ENCODE peak calls at places on chromosomes 16 and 17, in ten cellular contexts. F is testis, K is transverse colon, Y is A549, D is endothelial cell of umbilical vein, X is esophagus squamous epithelium, P is ovary, Z is breast epithelium, A is tibial nerve, B is HCT116. H is an unnamed sample.

GRCh38 chr17:78395186-78395585 is 16.7 kb downstream of the PGS1 start:
- DNase-seq in A (no peak), Z (no peak), P (no peak), B (no peak), F (no peak), D (no peak), K (no peak), X (no peak), Y (no peak), H (no peak)

GRCh38 chr17:78995761-78996451 is 13.7 kb downstream of the CANT1 start:
- DNase-seq in Y (no peak), X (no peak), B (no peak), Z (peak; percentile 75), K (peak; percentile 90), A (no peak), D (no peak), P (no peak), F (peak; percentile 75), H (no peak)

GRCh38 chr17:32757963-32758362 is 119.0 kb downstream of the MYO1D start:
- DNase-seq in K (no peak), P (no peak), Z (no peak), F (no peak), D (peak; percentile 59), X (no peak), B (no peak), Y (no peak), A (no peak), H (no peak)

GRCh38 chr16:35754391-35755369 is 2295.3 kb downstream of the TP53TG3F start:
- DNase-seq in Z (no peak), D (no peak), Y (no peak), K (no peak), X (no peak), B (no peak), F (no peak), A (no peak), P (no peak), H (peak; percentile 54)

GRCh38 chr16:912684-913613 is 57.8 kb downstream of the LMF1 start:
- DNase-seq in D (no peak), P (no peak), F (peak; percentile 31), Z (no peak), B (no peak), X (no peak), K (no peak), A (peak; percentile 28), Y (no peak), H (no peak)

GRCh38 chr16:15856901-15857778 is at the start of gene MYH11:
- DNase-seq in F (peak; percentile 33), A (no peak), Y (no peak), K (peak; percentile 31), X (no peak), P (peak; percentile 67), Z (peak; percentile 42), B (no peak), D (no peak), H (no peak)

GRCh38 chr16:86383488-86384262 is 126.7 kb upstream of the FOXF1 start:
- DNase-seq in X (no peak), Z (no peak), P (no peak), Y (peak; percentile 25), A (no peak), D (no peak), F (no peak), B (no peak), K (no peak), H (no peak)

GRCh38 chr17:68101992-68102758 is 66.6 kb downstream of the KPNA2 start:
- DNase-seq in B (no peak), Z (peak; percentile 26), A (no peak), K (peak; percentile 47), D (peak; percentile 28), Y (no peak), P (peak; percentile 40), X (no peak), F (peak; percentile 56), H (no peak)

GRCh38 chr17:21008992-21009671 is 33.7 kb downstream of the USP22 start:
- DNase-seq in B (no peak), P (no peak), X (no peak), K (no peak), Y (no peak), F (no peak), A (no peak), Z (no peak), D (no peak), H (peak; percentile 12)

GRCh38 chr16:19744670-19745069 is 26.6 kb downstream of the IQCK start:
- DNase-seq in A (no peak), D (no peak), X (no peak), K (no peak), Y (no peak), P (no peak), Z (no peak), F (no peak), B (no peak), H (no peak)

GRCh38 chr17:1267471-1267947 is 2.7 kb upstream of the BHLHA9 start:
- DNase-seq in Y (no peak), P (peak; percentile 40), A (no peak), X (no peak), D (no peak), Z (peak; percentile 38), B (no peak), K (no peak), F (no peak), H (no peak)

GRCh38 chr17:50519141-50519834 is 11.0 kb downstream of the MYCBPAP start:
- DNase-seq in F (no peak), X (no peak), P (no peak), Z (no peak), A (no peak), B (no peak), Y (no peak), D (no peak), K (no peak), H (no peak)

DNA sequence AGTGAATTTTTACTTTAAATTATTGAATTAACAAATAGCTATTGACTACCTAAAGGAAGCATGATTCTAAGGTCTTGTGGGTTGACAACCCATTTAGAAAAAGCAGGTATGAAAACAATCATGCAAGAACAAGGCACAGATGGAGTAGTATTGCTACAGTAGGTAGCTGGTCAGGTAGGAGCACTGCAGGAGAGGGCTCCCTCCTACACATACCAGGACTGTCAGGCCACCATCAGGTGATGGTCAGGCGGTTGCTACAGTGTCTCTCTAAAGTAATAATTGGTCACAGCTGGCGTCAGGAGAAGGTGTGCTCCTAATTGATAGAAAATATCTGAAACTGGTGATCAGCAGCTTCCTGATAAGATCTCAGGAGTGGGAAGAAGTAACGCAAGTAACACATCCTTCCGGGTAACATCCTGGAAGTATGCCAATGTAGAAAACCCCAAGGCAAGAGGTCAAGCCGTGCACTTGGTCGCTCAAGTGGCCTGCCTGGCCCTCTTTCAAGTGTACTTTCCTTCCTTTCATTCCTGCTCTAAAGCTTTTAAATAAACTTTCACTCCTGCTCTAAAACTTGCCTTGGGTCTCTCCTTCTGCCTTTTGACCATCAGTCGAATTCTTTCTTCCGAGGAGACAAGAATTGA is 486.5 kb downstream of the TMEM114 start:
- DNase-seq in A (no peak), F (no peak), Y (no peak), K (no peak), D (no peak), B (no peak), X (no peak), Z (no peak), P (no peak), H (no peak)
- TF ChIP-seq POLR2A in A (no peak), F (no peak), Y (no peak), K (no peak), D (no peak), B (no peak), X (no peak), Z (no peak), P (no peak), H (no peak)

DNA sequence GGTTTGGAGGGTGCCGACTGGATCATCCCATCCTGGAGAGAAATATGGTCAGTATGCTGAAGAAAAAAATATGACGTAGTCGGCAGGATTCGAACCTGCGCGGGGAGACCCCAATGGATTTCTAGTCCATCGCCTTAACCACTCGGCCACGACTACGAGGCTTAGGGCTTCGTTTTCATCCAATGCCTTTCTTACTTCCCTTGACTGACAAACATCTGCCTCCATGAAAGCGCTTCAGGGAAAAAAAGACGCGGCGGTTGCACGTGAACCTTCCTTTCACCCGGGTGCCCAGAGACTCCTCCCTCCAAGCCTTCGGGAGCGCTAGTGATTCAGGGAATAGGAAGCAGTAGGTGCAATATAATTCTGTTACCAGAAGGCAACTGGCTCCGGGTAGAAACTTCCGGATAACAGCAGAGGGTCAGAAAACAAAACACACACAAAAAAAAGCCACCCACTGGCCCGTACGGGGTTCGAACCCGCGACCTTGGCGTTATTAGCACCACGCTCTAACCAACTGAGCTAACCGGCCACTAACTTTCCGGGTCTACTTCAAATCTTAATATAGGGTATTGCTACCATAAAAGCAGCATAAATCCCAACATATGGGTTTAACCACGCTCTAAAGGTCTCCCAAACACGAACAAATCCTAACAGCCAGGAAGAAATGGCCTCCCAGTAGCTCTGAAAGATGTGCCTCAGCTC is 16.3 kb upstream of the AURKB start:
- DNase-seq in P (peak; percentile 79), D (peak; percentile 95), A (peak; percentile 76), Z (peak; percentile 48), Y (peak; percentile 79), K (peak; percentile 81), F (peak; percentile 80), B (peak; percentile 91), X (no peak), H (peak; percentile 76)
- H3K27ac ChIP-seq in P (peak overlapping the region; percentile 72), D (peak overlapping the region; percentile 48), A (peak overlapping the region; percentile 87), Z (peak overlapping the region; percentile 65), Y (peak overlapping the region; percentile 84), K (peak overlapping the region; percentile 78), F (peak overlapping the region; percentile 70), B (peak overlapping the region; percentile 52), X (peak overlapping the region; percentile 53), H (peak overlapping the region; percentile 74)

GRCh38 chr17:59527931-59528330 is 37.5 kb upstream of the DHX40 start:
- DNase-seq in X (no peak), A (no peak), K (no peak), Z (no peak), Y (no peak), F (no peak), D (no peak), B (no peak), P (no peak), H (no peak)

GRCh38 chr17:59530561-59530960 is 34.8 kb upstream of the DHX40 start:
- DNase-seq in D (no peak), X (no peak), Z (no peak), F (no peak), P (no peak), B (no peak), K (no peak), A (no peak), Y (no peak), H (no peak)

GRCh38 chr17:59521465-59522126 is 43.8 kb upstream of the DHX40 start:
- DNase-seq in Z (no peak), A (no peak), D (peak; percentile 72), X (no peak), B (peak; percentile 49), P (peak; percentile 67), K (peak; percentile 75), Y (peak; percentile 88), F (peak; percentile 82), H (peak; percentile 79)

GRCh38 chr17:59525668-59526067 is 39.7 kb upstream of the DHX40 start:
- DNase-seq in F (no peak), A (no peak), D (no peak), K (no peak), Z (no peak), X (no peak), B (no peak), Y (no peak), P (no peak), H (no peak)

GRCh38 chr17:59527325-59527917 is 38.0 kb upstream of the DHX40 start:
- DNase-seq in X (no peak), A (no peak), F (no peak), B (no peak), Z (no peak), Y (no peak), P (no peak), D (no peak), K (no peak), H (no peak)
- TF ChIP-seq POLR2A in X (no peak), A (no peak), F (no peak), B (peak; percentile 70), Z (no peak), Y (peak; percentile 38), P (no peak), D (no peak), K (no peak), H (no peak)

GRCh38 chr16:12082207-12082606 is 105.7 kb downstream of the SNX29 start:
- DNase-seq in X (no peak), B (no peak), F (no peak), Y (no peak), D (no peak), A (no peak), K (no peak), P (peak; percentile 2), Z (no peak), H (no peak)
- H3K27ac ChIP-seq in X (no peak overlapping the region), B (no peak overlapping the region), F (no peak overlapping the region), Y (no peak overlapping the region), D (no peak overlapping the region), A (no peak overlapping the region), K (no peak overlapping the region), P (no peak overlapping the region), Z (no peak overlapping the region), H (no peak overlapping the region)

H was measured in spleen.